ENCODE peak calls at places on chromosome 16, in seven cellular contexts. D, O, G, B, K, V and U are unnamed samples.

GRCh38 chr16:50282010-50282538 is 15.7 kb downstream of the ADCY7 start:
- DNase-seq in K (peak; percentile 79), V (no peak), G (peak; percentile 64), O (no peak), B (no peak), D (peak; percentile 60), U (no peak)

GRCh38 chr16:70730944-70731343 is 45.1 kb upstream of the MTSS2 start:
- DNase-seq in D (no peak), K (no peak), V (no peak), O (no peak), G (peak; percentile 74), B (no peak), U (peak; percentile 68)

GRCh38 chr16:63614421-63614820 is 1507.4 kb downstream of the CDH11 start:
- DNase-seq in B (no peak), O (no peak), K (no peak), G (no peak), D (no peak), V (no peak), U (no peak)

GRCh38 chr16:20883554-20884239 is 16.5 kb downstream of the DCUN1D3 start:
- DNase-seq in G (no peak), O (no peak), D (no peak), B (no peak), V (no peak), K (no peak), U (no peak)

GRCh38 chr16:84641643-84642358 is 6.5 kb upstream of the KLHL36 start:
- DNase-seq in O (no peak), V (no peak), D (peak; percentile 20), G (no peak), B (no peak), K (no peak), U (no peak)

GRCh38 chr16:84599528-84600202 is 18.2 kb downstream of the COTL1 start:
- DNase-seq in B (no peak), G (peak; percentile 42), K (peak; percentile 76), V (no peak), D (peak; percentile 51), O (peak; percentile 36), U (peak; percentile 43)

GRCh38 chr16:82995286-82995926 is 368.6 kb downstream of the CDH13 start:
- DNase-seq in K (no peak), V (no peak), O (no peak), G (no peak), B (no peak), D (no peak), U (no peak)

GRCh38 chr16:83176802-83177201 is 550.0 kb downstream of the CDH13 start:
- DNase-seq in D (no peak), B (no peak), K (no peak), G (no peak), V (no peak), O (no peak), U (no peak)

GRCh38 chr16:4390266-4391260 is 18.9 kb downstream of the VASN start:
- DNase-seq in K (no peak), B (no peak), O (peak; percentile 12), D (no peak), G (no peak), V (peak; percentile 41), U (no peak)

GRCh38 chr16:22898874-22899348 is 84.9 kb downstream of the HS3ST2 start:
- DNase-seq in B (peak; percentile 10), K (peak; percentile 87), G (peak; percentile 69), V (peak; percentile 77), D (peak; percentile 42), O (peak; percentile 80), U (peak; percentile 83)

GRCh38 chr16:674968-675883 is at the start of gene RHBDL1:
- DNase-seq in K (no peak), G (no peak), O (peak; percentile 53), B (no peak), V (no peak), D (no peak), U (peak; percentile 78)

GRCh38 chr16:57985204-57986121 is 14.5 kb upstream of the CNGB1 start:
- DNase-seq in O (no peak), B (no peak), V (peak; percentile 61), D (no peak), K (no peak), G (no peak), U (no peak)

GRCh38 chr16:84459941-84460405 is 44.5 kb downstream of the MEAK7 start:
- DNase-seq in V (peak; percentile 37), D (no peak), K (no peak), G (no peak), B (no peak), O (no peak), U (no peak)

GRCh38 chr16:50815382-50815781 is 73.5 kb downstream of the CYLD start:
- DNase-seq in B (no peak), O (no peak), D (no peak), K (no peak), G (no peak), V (no peak), U (no peak)

GRCh38 chr16:66881014-66881417 is 701 bp downstream of the PDP2 start:
- DNase-seq in V (no peak), O (no peak), G (no peak), B (no peak), K (no peak), D (no peak), U (no peak)

GRCh38 chr16:66881560-66881959 is 1.2 kb downstream of the PDP2 start:
- DNase-seq in B (no peak), D (no peak), V (no peak), G (no peak), K (no peak), O (no peak), U (no peak)

GRCh38 chr16:66874079-66874775 is 6.1 kb upstream of the PDP2 start:
- DNase-seq in G (no peak), B (no peak), O (no peak), D (no peak), V (no peak), K (no peak), U (no peak)

GRCh38 chr16:66880288-66881013 is at the start of gene PDP2:
- DNase-seq in O (peak; percentile 98), K (peak; percentile 98), D (peak; percentile 88), V (peak; percentile 94), G (peak; percentile 97), B (peak; percentile 91), U (peak; percentile 98)

GRCh38 chr16:66878067-66878466 is 2.2 kb upstream of the PDP2 start:
- DNase-seq in D (no peak), V (no peak), G (no peak), O (no peak), B (no peak), K (no peak), U (no peak)
- TF ChIP-seq CTCF in D (no peak), V (no peak), G (no peak), O (no peak), B (no peak), K (no peak), U (no peak)

DNA sequence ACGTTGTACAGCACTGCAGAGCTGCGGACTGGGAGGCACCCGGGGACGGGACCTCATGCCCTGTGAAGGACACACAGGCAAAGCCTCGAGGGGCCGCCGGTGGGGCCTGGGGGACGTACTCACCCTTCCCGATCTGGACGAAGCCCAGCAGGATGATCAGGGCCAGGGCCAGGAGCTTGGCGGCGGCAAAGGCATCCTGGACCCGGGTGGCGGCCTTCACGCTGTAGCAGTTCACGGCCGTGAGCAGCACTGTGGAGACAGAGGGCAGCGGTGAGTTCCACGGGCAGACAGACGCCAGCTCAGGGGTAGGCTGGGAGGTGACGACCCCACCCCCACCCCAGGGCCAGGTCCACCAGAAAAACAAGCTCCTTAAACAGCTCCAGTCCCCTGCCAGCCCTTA is 17.7 kb downstream of the SLC7A5 start:
- DNase-seq in K (no peak), G (no peak), B (no peak), D (no peak), V (no peak), O (no peak), U (peak; percentile 34)
- H3K4me3 ChIP-seq in K (no peak overlapping the region), G (no peak overlapping the region), B (no peak overlapping the region), D (no peak overlapping the region), V (no peak overlapping the region), O (no peak overlapping the region), U (no peak overlapping the region)

GRCh38 chr16:1920727-1921155 is 2.5 kb upstream of the HS3ST6 start:
- DNase-seq in D (no peak), B (no peak), K (no peak), G (no peak), V (no peak), O (peak; percentile 66), U (peak; percentile 67)
- H3K27me3 ChIP-seq in D (peaks cover 11% of the 10 kb centered on the region), B (peaks cover 22% of the 10 kb centered on the region), K (peaks cover 60% of the 10 kb centered on the region), G (peaks cover 73% of the 10 kb centered on the region), V (no peaks in the 10 kb centered on the region), O (peaks cover 58% of the 10 kb centered on the region), U (peaks cover 40% of the 10 kb centered on the region)

GRCh38 chr16:12100124-12100647 is 123.7 kb downstream of the SNX29 start:
- DNase-seq in V (no peak), G (no peak), K (no peak), B (no peak), O (no peak), D (no peak), U (no peak)
- TF ChIP-seq CTCF in V (no peak), G (no peak), K (no peak), B (no peak), O (no peak), D (no peak), U (no peak)

DNA sequence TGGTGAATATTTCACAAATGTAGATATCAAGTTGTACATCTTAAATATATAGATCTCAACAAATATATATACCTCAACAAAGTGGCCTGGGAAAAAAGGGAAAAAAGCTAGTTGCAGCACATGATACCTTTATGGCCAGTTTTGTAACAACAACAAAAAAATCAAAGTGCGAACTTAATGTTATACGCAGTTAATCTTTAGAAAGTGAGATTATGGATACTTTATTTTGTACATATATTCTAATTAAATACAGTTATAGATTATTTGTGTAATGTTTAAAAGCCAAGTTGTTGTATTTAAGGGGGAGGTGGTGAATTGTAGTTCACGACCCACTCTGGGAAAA is 385 bp upstream of the ZFP1 start:
- DNase-seq in V (no peak), G (no peak), D (no peak), O (no peak), K (no peak), B (no peak), U (no peak)
- H3K4me3 ChIP-seq in V (no peak overlapping the region), G (peak overlapping the region; percentile 80), D (peak overlapping the region; percentile 100), O (peak overlapping the region; percentile 88), K (no peak overlapping the region), B (peak overlapping the region; percentile 89), U (peak overlapping the region; percentile 86)

DNA sequence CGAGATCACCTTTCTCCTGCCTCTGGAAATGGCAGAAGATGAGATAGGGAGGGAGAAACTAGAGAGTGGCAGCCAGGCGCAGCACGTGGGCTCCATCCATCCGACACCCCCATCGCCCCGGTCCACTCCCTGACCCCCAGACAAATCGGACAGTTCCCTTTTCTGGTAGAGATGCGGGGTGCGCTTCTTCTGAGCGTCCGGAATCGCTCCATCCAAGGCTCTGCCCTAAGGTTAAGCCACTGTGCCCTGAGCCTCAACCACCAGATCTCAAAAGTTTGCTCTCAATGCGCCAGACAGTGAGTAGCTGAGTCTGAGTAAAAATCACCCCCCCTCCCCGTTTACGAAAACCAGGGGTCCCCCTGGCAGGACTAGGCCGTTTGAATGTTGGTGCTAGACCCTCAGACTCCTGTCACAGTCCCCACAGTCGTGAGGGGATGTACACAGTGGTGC is 15.4 kb upstream of the ZFHX3 start:
- DNase-seq in O (no peak), V (no peak), G (no peak), D (no peak), B (no peak), K (peak; percentile 50), U (no peak)
- H3K27me3 ChIP-seq in O (no peaks in the 10 kb centered on the region), V (no peaks in the 10 kb centered on the region), G (no peaks in the 10 kb centered on the region), D (peaks cover 17% of the 10 kb centered on the region), B (no peaks in the 10 kb centered on the region), K (no peaks in the 10 kb centered on the region), U (no peaks in the 10 kb centered on the region)